ENCODE peak calls at places on chromosomes 1 and 21, in seven cellular contexts. M is keratinocyte, V is fibroblast of lung, R is IMR-90, Z is HCT116, I is PC-3, B is GM23338. F is an unnamed sample. For H3K4me1, the result is how much of the 10 kb centered on the place peaks cover.

GRCh38 chr1:31839662-31840343 is 24.0 kb upstream of the SPOCD1 start:
- DNase-seq in M (no peak), V (no peak), R (peak), Z (no peak), I (no peak), B (no peak), F (no peak)

GRCh38 chr21:40886931-40887330 is 40.0 kb upstream of the DSCAM start:
- DNase-seq in M (peak), V (no peak), R (no peak), Z (no peak), I (no peak), B (no peak), F (no peak)

GRCh38 chr21:16775056-16775455 is 737.8 kb upstream of the CXADR start:
- DNase-seq in M (no peak), V (no peak), R (no peak), Z (no peak), I (no peak), B (peak), F (no peak)

GRCh38 chr1:11868331-11868730 is 9.6 kb upstream of the NPPB start:
- DNase-seq in M (no peak), V (no peak), R (no peak), Z (no peak), I (no peak), B (no peak), F (no peak)

GRCh38 chr1:181485276-181486097 is 2.2 kb downstream of the CACNA1E start:
- DNase-seq in M (no peak), V (no peak), R (no peak), Z (no peak), I (no peak), B (peak), F (no peak)

GRCh38 chr1:39490596-39491145 is 765 bp upstream of the BMP8A start:
- DNase-seq in M (no peak), V (no peak), R (no peak), Z (no peak), I (no peak), B (peak), F (no peak)

GRCh38 chr1:101039245-101039644 is 13.7 kb upstream of the DPH5 start:
- DNase-seq in M (no peak), V (no peak), R (no peak), Z (no peak), I (no peak), B (no peak), F (no peak)

GRCh38 chr1:109250454-109251276 is 1.3 kb downstream of the CELSR2 start:
- DNase-seq in M (no peak), V (no peak), R (no peak), Z (no peak), I (no peak), B (no peak), F (no peak)

GRCh38 chr1:233704125-233704881 is 90.4 kb downstream of the KCNK1 start:
- DNase-seq in M (no peak), V (peak), R (no peak), Z (no peak), I (peak), B (no peak), F (no peak)

GRCh38 chr1:101451888-101452287 is 215.1 kb downstream of the S1PR1 start:
- DNase-seq in M (no peak), V (no peak), R (no peak), Z (no peak), I (no peak), B (no peak), F (no peak)

GRCh38 chr1:157984469-157984868 is 9.0 kb upstream of the KIRREL1 start:
- DNase-seq in M (no peak), V (no peak), R (no peak), Z (no peak), I (no peak), B (no peak), F (no peak)

GRCh38 chr1:53938136-53938830 is 7.2 kb downstream of the IFT25 start:
- DNase-seq in M (no peak), V (peak), R (peak), Z (no peak), I (peak), B (no peak), F (no peak)

DNA sequence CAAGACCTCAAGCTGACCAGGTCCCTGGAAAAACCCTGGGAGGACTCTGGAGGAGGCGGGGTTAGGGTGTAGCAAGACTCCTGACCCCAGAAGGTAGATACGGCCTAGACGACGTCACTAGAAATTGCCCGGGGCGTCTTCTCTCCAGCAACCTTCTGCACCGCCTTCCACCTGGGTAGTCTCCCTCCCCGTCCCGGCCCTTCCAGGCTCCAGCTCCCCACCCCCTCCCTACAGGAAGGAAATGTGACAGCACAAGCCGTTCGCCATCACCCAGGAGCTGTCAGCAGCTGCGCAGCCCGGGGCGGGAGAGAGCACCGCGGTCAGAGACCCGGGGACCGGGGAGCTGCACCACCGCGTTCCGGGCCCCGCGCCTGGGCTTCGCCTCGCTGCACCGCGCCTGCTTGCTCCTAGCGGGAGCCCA is 20.0 kb downstream of the SERTAD4 start:
- DNase-seq in M (no peak), V (no peak), R (no peak), Z (no peak), I (no peak), B (peak), F (no peak)
- H2AFZ ChIP-seq in M (no peak), V (no peak), R (no peak), Z (no peak), I (no peak), B (no peak), F (no peak)

GRCh38 chr1:226132731-226133503 is 53.6 kb downstream of the ACBD3 start:
- DNase-seq in M (no peak), V (no peak), R (no peak), Z (no peak), I (peak), B (no peak), F (no peak)
- H3K4me1 ChIP-seq in M (under half), V (under half), R (under half), Z (under half), I (under half), B (under half), F (under half)

GRCh38 chr1:1374861-1375662 is at the start of gene AURKAIP1:
- DNase-seq in M (peak), V (peak), R (peak), Z (peak), I (peak), B (peak), F (peak)
- TF ChIP-seq CTCF in M (no peak), V (peak), R (peak), Z (peak), I (peak), B (peak), F (peak)

GRCh38 chr1:217272385-217272784 is 358.5 kb downstream of the GPATCH2 start:
- DNase-seq in M (no peak), V (peak), R (peak), Z (no peak), I (peak), B (no peak), F (no peak)
- H2AFZ ChIP-seq in M (no peak), V (no peak), R (no peak), Z (no peak), I (no peak), B (no peak), F (no peak)